ENCODE peak calls at places on chromosome 22, in four cellular contexts. G is HepG2, I is K562, R is GM12878. H is an unnamed sample.

GRCh38 chr22:20904008-20904979 is 12.9 kb upstream of the CRKL start:
- DNase-seq in G (peak; percentile 67), I (peak; percentile 54), R (no peak), H (no peak)

GRCh38 chr22:27715078-27715477 is 86.5 kb downstream of the MN1 start:
- DNase-seq in G (no peak), I (no peak), R (no peak), H (no peak)

GRCh38 chr22:33492210-33492651 is 428.0 kb downstream of the LARGE1 start:
- DNase-seq in G (peak; percentile 23), I (no peak), R (no peak), H (peak; percentile 59)

GRCh38 chr22:18005201-18005926 is 19.0 kb downstream of the MICAL3 start:
- DNase-seq in G (no peak), I (no peak), R (no peak), H (no peak)

GRCh38 chr22:18078329-18079041 is 695 bp downstream of the PEX26 start:
- DNase-seq in G (peak; percentile 34), I (peak; percentile 34), R (no peak), H (peak; percentile 70)

GRCh38 chr22:19799322-19800190 is 39.0 kb downstream of the TBX1 start:
- DNase-seq in G (no peak), I (no peak), R (no peak), H (peak; percentile 40)

GRCh38 chr22:44288951-44289350 is 23.8 kb downstream of the SHISAL1 start:
- DNase-seq in G (peak; percentile 8), I (no peak), R (no peak), H (no peak)

GRCh38 chr22:40239345-40239683 is 61.6 kb downstream of the TNRC6B start:
- DNase-seq in G (no peak), I (no peak), R (no peak), H (no peak)

GRCh38 chr22:20464096-20464614 is 26.5 kb upstream of the SCARF2 start:
- DNase-seq in G (no peak), I (no peak), R (no peak), H (no peak)

GRCh38 chr22:16949561-16949960 is 58.5 kb downstream of the GAB4 start:
- DNase-seq in G (no peak), I (no peak), R (peak; percentile 31), H (no peak)

GRCh38 chr22:20494978-20495860 is at the start of gene KLHL22:
- DNase-seq in G (peak; percentile 26), I (no peak), R (no peak), H (peak; percentile 57)

GRCh38 chr22:43860126-43860525 is 2.2 kb downstream of the SULT4A1 start:
- DNase-seq in G (no peak), I (no peak), R (no peak), H (no peak)

GRCh38 chr22:31451709-31452571 is 37.7 kb downstream of the EIF4ENIF1 start:
- DNase-seq in G (peak; percentile 57), I (peak; percentile 27), R (peak; percentile 15), H (peak; percentile 67)

GRCh38 chr22:33828302-33828701 is 92.0 kb downstream of the LARGE1 start:
- DNase-seq in G (no peak), I (no peak), R (no peak), H (no peak)

GRCh38 chr22:36937319-36938027 is 24.0 kb downstream of the CSF2RB start:
- DNase-seq in G (no peak), I (no peak), R (no peak), H (no peak)

GRCh38 chr22:39450258-39450955 is 6.4 kb upstream of the MGAT3 start:
- DNase-seq in G (no peak), I (no peak), R (no peak), H (no peak)

GRCh38 chr22:41833369-41834004 is 582 bp downstream of the SREBF2 start:
- DNase-seq in G (no peak), I (peak; percentile 55), R (no peak), H (peak; percentile 60)

GRCh38 chr22:17903564-17904295 is 120.6 kb downstream of the MICAL3 start:
- DNase-seq in G (no peak), I (no peak), R (no peak), H (peak; percentile 44)

GRCh38 chr22:32177221-32177765 is 18.2 kb upstream of the C22orf42 start:
- DNase-seq in G (no peak), I (no peak), R (no peak), H (peak; percentile 35)

GRCh38 chr22:44107341-44107740 is 73.4 kb upstream of the PARVG start:
- DNase-seq in G (no peak), I (no peak), R (no peak), H (peak; percentile 82)

GRCh38 chr22:47207846-47208554 is 445.6 kb downstream of the TBC1D22A start:
- DNase-seq in G (no peak), I (no peak), R (no peak), H (no peak)

GRCh38 chr22:17638182-17638431 is 450 bp upstream of the BCL2L13 start:
- DNase-seq in G (no peak), I (no peak), R (no peak), H (peak; percentile 81)

GRCh38 chr22:41917906-41918791 is 3.3 kb upstream of the SHISA8 start:
- DNase-seq in G (no peak), I (peak; percentile 42), R (no peak), H (no peak)

GRCh38 chr22:31126128-31126868 is 3.5 kb downstream of the INPP5J start:
- DNase-seq in G (no peak), I (no peak), R (no peak), H (no peak)

GRCh38 chr22:42344391-42344861 is 74.0 kb upstream of the TCF20 start:
- DNase-seq in G (no peak), I (no peak), R (no peak), H (peak; percentile 76)

GRCh38 chr22:44298331-44299087 is 14.2 kb downstream of the SHISAL1 start:
- DNase-seq in G (no peak), I (no peak), R (no peak), H (no peak)

GRCh38 chr22:33051960-33052839 is 6.0 kb downstream of the SYN3 start:
- DNase-seq in G (peak; percentile 85), I (no peak), R (no peak), H (peak; percentile 88)

GRCh38 chr22:37967637-37968451 is 14.3 kb downstream of the POLR2F start:
- DNase-seq in G (no peak), I (no peak), R (no peak), H (no peak)

GRCh38 chr22:27637604-27638003 is 164.0 kb downstream of the MN1 start:
- DNase-seq in G (no peak), I (no peak), R (no peak), H (no peak)

GRCh38 chr22:19723990-19724827 is 870 bp downstream of the GP1BB start:
- DNase-seq in G (peak; percentile 44), I (peak; percentile 97), R (no peak), H (peak; percentile 82)

GRCh38 chr22:41576877-41577276 is 12.8 kb downstream of the PMM1 start:
- DNase-seq in G (peak; percentile 82), I (peak; percentile 78), R (no peak), H (peak; percentile 95)

GRCh38 chr22:33652596-33652995 is 267.7 kb downstream of the LARGE1 start:
- DNase-seq in G (peak; percentile 72), I (no peak), R (no peak), H (no peak)

GRCh38 chr22:20436309-20437252 is 1.0 kb downstream of the SCARF2 start:
- DNase-seq in G (no peak), I (peak; percentile 30), R (no peak), H (peak; percentile 67)

GRCh38 chr22:27881404-27881803 is 37.7 kb downstream of the PITPNB start:
- DNase-seq in G (no peak), I (no peak), R (no peak), H (no peak)

DNA sequence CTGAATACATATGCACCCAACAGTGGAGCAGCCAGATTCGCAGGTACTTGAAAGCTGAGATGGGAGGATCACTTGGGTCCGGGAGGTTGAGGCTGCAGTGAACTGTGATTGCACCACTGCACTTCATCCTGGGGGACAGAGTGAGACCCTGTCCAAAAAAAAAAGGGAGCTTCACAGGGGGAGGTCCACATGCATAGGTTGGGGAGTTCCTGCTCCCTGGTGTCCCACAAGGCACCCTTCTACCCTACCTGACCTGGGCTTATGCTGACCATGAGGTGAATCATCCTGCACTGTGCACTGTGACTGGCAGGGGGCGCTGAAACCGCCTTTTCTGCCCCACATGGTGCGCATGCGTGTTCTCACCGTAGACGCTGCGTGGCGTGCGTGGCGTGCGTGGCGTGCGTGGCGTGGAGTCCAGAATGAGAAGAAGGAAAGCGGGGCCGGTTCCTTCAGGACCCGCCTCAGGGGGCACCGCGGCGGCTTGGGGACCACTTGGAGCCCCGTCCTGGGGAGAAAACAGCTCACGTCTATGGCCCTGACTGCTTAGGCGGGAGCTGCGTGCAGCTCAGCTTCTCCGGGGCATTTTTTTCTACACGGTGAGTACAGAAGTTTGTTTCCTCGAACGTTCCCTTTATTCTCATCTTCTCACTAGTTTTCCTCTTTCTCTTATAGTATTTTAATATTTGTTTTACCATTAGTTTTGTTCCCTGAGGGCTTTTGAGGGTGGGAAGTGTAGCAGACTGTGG is 116.6 kb upstream of the GRK3 start:
- DNase-seq in G (peak; percentile 83), I (peak; percentile 90), R (peak; percentile 84), H (peak; percentile 93)
- TF ChIP-seq REST in G (no peak), I (no peak), R (no peak), H (no peak)

GRCh38 chr22:29799217-29799680 is 32.1 kb downstream of the UQCR10 start:
- DNase-seq in G (peak; percentile 90), I (peak; percentile 84), R (no peak), H (no peak)
- TF ChIP-seq CREB1 in G (no peak), I (no peak), R (no peak), H (no peak)

DNA sequence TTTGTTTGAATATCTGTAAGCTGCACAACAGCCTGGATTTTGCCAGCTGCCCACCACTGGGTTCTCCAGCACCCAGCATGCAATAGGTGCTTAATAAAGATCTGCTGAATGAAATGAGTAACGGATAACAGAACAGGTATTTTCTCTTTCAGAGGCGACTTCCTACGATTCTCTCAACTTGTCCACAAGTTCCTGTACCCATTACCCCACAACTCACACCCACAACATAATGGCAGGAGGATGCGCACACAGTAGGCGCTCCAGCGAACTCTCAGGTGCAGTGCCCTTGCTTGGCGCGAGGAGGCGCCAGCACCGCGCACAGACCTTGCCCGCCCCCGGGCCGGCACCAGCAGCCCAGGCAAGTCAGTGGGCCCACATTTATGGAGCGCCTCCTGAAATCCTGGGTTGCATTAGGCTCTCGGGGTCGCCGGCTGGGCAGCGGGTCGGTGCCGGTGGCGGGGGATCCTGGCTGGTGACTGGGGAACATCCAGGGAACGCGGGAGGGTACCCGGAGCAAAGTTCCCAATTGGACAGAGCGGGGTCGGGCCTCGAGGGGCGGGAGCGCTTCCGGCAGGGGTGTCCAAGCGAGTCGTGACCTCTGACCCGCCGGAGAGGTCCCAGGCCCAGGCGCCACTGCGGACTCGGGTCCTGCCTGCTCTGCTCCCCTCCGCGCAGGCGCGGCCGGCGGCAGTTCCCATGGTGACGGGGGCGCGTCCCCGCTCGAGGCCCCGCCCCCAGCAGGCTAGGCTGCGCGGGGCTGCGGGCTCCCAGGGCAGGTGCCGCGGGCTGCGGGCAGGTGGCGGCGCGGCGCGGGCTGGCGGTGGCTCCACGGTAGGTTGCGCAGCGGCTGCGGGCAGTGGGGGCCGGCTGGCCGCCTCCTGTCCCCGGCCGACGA is at the start of gene KIAA1671:
- DNase-seq in G (peak; percentile 86), I (peak; percentile 73), R (no peak), H (peak; percentile 96)
- TF ChIP-seq REST in G (no peak), I (no peak), R (no peak), H (no peak)

GRCh38 chr22:48874956-48875355 is 952.7 kb downstream of the BRD1 start:
- DNase-seq in G (no peak), I (no peak), R (no peak), H (no peak)
- TF ChIP-seq CREB1 in G (no peak), I (no peak), R (no peak), H (no peak)

H was measured in GM23338.